ENCODE peak calls at places on chromosomes 16 and 17, in four cellular contexts. B, U, O and X are unnamed samples.

GRCh38 chr17:4329838-4330237 is 36.6 kb downstream of the UBE2G1 start:
- DNase-seq in B (no peak), U (no peak), O (peak), X (peak)

GRCh38 chr16:13909872-13910303 is 10.1 kb upstream of the ERCC4 start:
- DNase-seq in B (peak), U (no peak), O (peak), X (no peak)

GRCh38 chr17:72812823-72813222 is 279.7 kb downstream of the SLC39A11 start:
- DNase-seq in B (no peak), U (no peak), O (peak), X (peak)

GRCh38 chr16:84649511-84649861 is 1.2 kb downstream of the KLHL36 start:
- DNase-seq in B (no peak), U (no peak), O (no peak), X (no peak)

GRCh38 chr16:68074850-68075249 is 10.3 kb upstream of the NFATC3 start:
- DNase-seq in B (no peak), U (no peak), O (no peak), X (no peak)

GRCh38 chr17:63082273-63082861 is 116.3 kb downstream of the TANC2 start:
- DNase-seq in B (no peak), U (no peak), O (peak), X (no peak)

GRCh38 chr17:30236297-30236624 is 764 bp upstream of the SLC6A4 start:
- DNase-seq in B (no peak), U (no peak), O (no peak), X (no peak)

GRCh38 chr16:64450170-64450569 is 671.7 kb downstream of the CDH11 start:
- DNase-seq in B (no peak), U (no peak), O (peak), X (no peak)

GRCh38 chr17:75764417-75764710 is 628 bp downstream of the GALK1 start:
- DNase-seq in B (no peak), U (no peak), O (no peak), X (no peak)

GRCh38 chr17:29836643-29837042 is 93.4 kb downstream of the SSH2 start:
- DNase-seq in B (no peak), U (no peak), O (peak), X (no peak)

GRCh38 chr16:81427245-81427644 is 17.4 kb upstream of the CMIP start:
- DNase-seq in B (no peak), U (no peak), O (no peak), X (no peak)

GRCh38 chr17:34527121-34527907 is 52.1 kb upstream of the TMEM132E start:
- DNase-seq in B (no peak), U (no peak), O (no peak), X (no peak)

GRCh38 chr16:16109453-16110110 is 113.7 kb downstream of the ABCC6 start:
- DNase-seq in B (no peak), U (no peak), O (no peak), X (no peak)

GRCh38 chr17:28818705-28819295 is 23.8 kb downstream of the FAM222B start:
- DNase-seq in B (no peak), U (no peak), O (no peak), X (no peak)

GRCh38 chr16:84778720-84779119 is 41.1 kb upstream of the CRISPLD2 start:
- DNase-seq in B (no peak), U (no peak), O (no peak), X (no peak)

GRCh38 chr17:48841395-48841831 is 10.6 kb downstream of the CALCOCO2 start:
- DNase-seq in B (no peak), U (no peak), O (peak), X (no peak)

GRCh38 chr16:48413291-48413690 is 28.1 kb upstream of the SIAH1 start:
- DNase-seq in B (no peak), U (no peak), O (no peak), X (no peak)

GRCh38 chr16:27951752-27952151 is 111.8 kb downstream of the GSG1L start:
- DNase-seq in B (no peak), U (no peak), O (peak), X (no peak)

GRCh38 chr17:74385201-74385600 is 17.9 kb downstream of the GPR142 start:
- DNase-seq in B (no peak), U (no peak), O (no peak), X (no peak)

GRCh38 chr17:56771563-56771962 is 62.2 kb downstream of the C17orf67 start:
- DNase-seq in B (no peak), U (no peak), O (no peak), X (no peak)

GRCh38 chr17:81573794-81574642 is 21.9 kb upstream of the FAAP100 start:
- DNase-seq in B (no peak), U (no peak), O (no peak), X (no peak)

GRCh38 chr17:65851965-65852736 is 290.7 kb upstream of the AXIN2 start:
- DNase-seq in B (no peak), U (no peak), O (no peak), X (no peak)

GRCh38 chr17:233473-233941 is 52.1 kb upstream of the DOC2B start:
- DNase-seq in B (no peak), U (peak), O (no peak), X (no peak)

GRCh38 chr17:67546578-67547527 is 169.8 kb downstream of the PITPNC1 start:
- DNase-seq in B (no peak), U (peak), O (peak), X (no peak)

GRCh38 chr16:11254913-11255736 is 879 bp downstream of the SOCS1 start:
- DNase-seq in B (no peak), U (peak), O (peak), X (peak)

GRCh38 chr17:49381793-49382192 is 19.7 kb upstream of the ZNF652 start:
- DNase-seq in B (no peak), U (no peak), O (no peak), X (no peak)

GRCh38 chr16:19094542-19095365 is 19.0 kb upstream of the ITPRIPL2 start:
- DNase-seq in B (no peak), U (no peak), O (no peak), X (no peak)
- TF ChIP-seq CTCF in B (no peak), U (no peak), O (no peak), X (no peak)

DNA sequence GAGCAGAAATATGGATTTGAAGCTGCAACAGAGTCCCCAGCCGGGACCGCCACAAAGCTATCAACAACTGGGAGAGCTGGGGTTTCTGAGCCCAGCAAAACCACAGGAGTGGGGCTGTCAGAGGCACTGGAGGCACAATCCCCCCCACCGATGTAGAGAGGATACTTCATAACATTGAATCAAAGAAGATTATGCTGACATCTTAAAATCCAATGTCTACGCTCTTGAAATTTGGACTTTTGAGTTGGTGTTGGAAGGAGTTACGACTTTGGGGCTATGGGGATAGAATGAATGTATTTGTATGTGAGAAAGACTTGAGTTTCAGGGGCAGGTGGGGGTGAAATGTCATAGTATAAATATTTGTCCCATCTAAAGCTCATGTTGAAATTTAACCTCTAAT is 1121.6 kb upstream of the CDH8 start:
- DNase-seq in B (no peak), U (no peak), O (no peak), X (no peak)
- H3K27ac ChIP-seq in B (no peak), U (no peak), O (no peak), X (no peak)

GRCh38 chr16:50467559-50467942 is 80.6 kb upstream of the NKD1 start:
- DNase-seq in B (no peak), U (no peak), O (peak), X (no peak)

GRCh38 chr16:50469121-50469743 is 79.0 kb upstream of the NKD1 start:
- DNase-seq in B (no peak), U (no peak), O (no peak), X (no peak)

GRCh38 chr16:50468749-50469078 is 79.5 kb upstream of the NKD1 start:
- DNase-seq in B (no peak), U (no peak), O (no peak), X (no peak)

GRCh38 chr16:50469744-50470301 is 78.4 kb upstream of the NKD1 start:
- DNase-seq in B (no peak), U (no peak), O (no peak), X (no peak)

DNA sequence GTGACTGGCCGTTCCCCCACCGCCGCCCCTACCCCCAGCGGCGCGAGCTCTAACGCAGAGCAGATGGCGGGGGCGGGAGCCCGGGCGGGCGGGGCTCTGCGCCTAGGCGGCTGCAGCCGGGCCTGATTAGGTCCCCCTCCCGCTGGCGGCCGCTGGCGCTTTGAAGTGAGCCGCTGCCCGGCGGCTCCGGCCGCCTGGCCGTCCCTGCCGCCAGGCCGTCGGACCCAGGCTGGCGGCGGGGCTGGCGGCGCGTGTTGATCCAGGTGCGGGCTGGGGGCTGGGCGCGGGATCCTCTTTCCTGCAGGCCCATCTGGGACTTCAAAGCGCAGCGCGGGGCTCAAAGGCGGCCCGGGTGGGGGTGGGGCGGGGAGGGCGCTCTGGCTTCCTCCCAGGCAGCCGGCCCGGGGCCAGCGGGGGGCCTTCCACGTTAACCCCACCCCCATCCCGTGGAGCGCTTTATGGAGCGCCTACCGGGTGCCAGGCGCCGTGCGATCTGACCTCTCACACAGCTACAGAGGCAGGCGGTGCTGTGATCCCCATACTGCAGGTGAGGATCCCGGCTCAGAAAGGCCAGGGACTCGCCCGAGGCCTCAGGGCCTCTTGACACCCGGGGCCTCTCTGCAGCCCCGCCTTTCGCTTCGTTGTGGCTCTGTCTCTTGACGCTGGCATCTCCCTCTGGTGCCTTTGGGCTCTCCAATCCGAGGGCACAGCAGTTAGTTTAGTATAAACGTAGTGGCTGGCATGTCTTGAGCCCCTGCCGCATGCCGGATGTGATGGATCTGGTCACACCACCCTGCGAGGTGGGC is 80.0 kb upstream of the NKD1 start:
- DNase-seq in B (no peak), U (peak), O (no peak), X (no peak)
- TF ChIP-seq CTCF in B (no peak), U (no peak), O (no peak), X (no peak)

DNA sequence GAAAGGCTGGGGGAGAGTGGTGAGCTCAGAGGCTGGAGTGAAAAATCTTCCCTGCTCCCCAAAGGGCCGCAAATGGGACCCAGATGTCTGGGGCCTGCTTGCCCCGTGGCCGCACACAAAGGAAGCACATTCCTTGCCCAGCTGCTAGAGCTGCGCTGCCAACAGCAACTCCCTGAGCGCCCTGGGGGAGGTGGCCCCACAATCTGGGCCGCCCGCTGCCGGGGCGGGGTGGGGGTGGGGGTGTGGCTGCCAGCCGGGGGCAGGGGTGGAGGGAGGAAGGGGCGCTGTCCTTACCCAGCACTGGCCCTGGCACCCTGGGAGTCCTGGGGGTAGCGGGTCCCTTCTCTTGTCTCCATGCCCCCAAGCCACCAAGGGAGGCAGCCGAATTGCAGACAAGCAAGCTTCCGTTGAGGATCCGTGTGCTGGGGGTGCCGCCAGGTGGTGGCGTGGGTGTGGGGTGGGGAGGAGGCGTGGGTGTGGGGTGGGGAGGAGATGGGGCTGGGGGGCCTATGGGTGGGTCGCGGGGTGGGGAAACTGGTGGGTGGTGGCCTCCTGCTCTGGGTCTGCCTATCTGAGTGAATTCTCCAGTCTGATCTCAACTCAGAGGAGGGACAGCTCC is 48.4 kb upstream of the PABPN1L start:
- DNase-seq in B (no peak), U (no peak), O (peak), X (no peak)
- H3K27ac ChIP-seq in B (no peak), U (no peak), O (no peak), X (peak)